ENCODE peak calls at places on chromosomes 12 and 14, in four cellular contexts. D is left ventricle myocardium inferior, Y is tibial nerve, B is mammary epithelial cell. W is an unnamed sample.

GRCh38 chr12:34400423-34400881 is 378.2 kb downstream of the ALG10 start:
- DNase-seq in B (no peak), D (peak; percentile 10), Y (no peak), W (peak; percentile 4)

GRCh38 chr12:4797096-4797495 is 76.9 kb downstream of the GALNT8 start:
- DNase-seq in D (no peak), B (no peak), Y (no peak), W (no peak)

GRCh38 chr12:4269279-4269991 is 4.1 kb upstream of the CCND2 start:
- DNase-seq in D (peak; percentile 86), B (peak; percentile 39), Y (peak; percentile 84), W (peak; percentile 85)

GRCh38 chr12:32516230-32516629 is 116.9 kb downstream of the FGD4 start:
- DNase-seq in B (no peak), Y (no peak), D (no peak), W (no peak)

GRCh38 chr14:50846171-50846880 is 15.4 kb upstream of the NIN start:
- DNase-seq in Y (no peak), D (no peak), B (peak; percentile 38), W (no peak)

GRCh38 chr12:132333273-132333672 is 3.9 kb upstream of the GALNT9 start:
- DNase-seq in Y (no peak), B (no peak), D (no peak), W (no peak)

GRCh38 chr14:35480119-35480769 is 53.7 kb upstream of the INSM2 start:
- DNase-seq in D (no peak), B (peak; percentile 1), Y (no peak), W (no peak)

GRCh38 chr14:51677276-51677675 is 25.6 kb downstream of the FRMD6 start:
- DNase-seq in D (no peak), B (no peak), Y (no peak), W (no peak)

GRCh38 chr12:50637870-50638481 is 125.9 kb upstream of the ATF1 start:
- DNase-seq in Y (no peak), B (peak; percentile 45), D (no peak), W (no peak)

GRCh38 chr14:104108570-104109060 is 23.1 kb downstream of the ASPG start:
- DNase-seq in B (no peak), D (peak; percentile 15), Y (no peak), W (no peak)

GRCh38 chr12:82912406-82912805 is 225.7 kb downstream of the TMTC2 start:
- DNase-seq in D (no peak), Y (no peak), B (peak; percentile 76), W (no peak)

GRCh38 chr14:61106627-61107147 is 125.6 kb downstream of the SLC38A6 start:
- DNase-seq in B (no peak), D (no peak), Y (no peak), W (no peak)

GRCh38 chr14:20622816-20623291 is 18.6 kb downstream of the OR6S1 start:
- DNase-seq in D (no peak), B (no peak), Y (no peak), W (no peak)

GRCh38 chr14:61663312-61663974 is 31.9 kb upstream of the HIF1A start:
- DNase-seq in Y (no peak), D (no peak), B (no peak), W (no peak)

GRCh38 chr12:1206118-1206734 is 215.2 kb downstream of the ERC1 start:
- DNase-seq in Y (no peak), B (no peak), D (no peak), W (no peak)

GRCh38 chr14:104130974-104131651 is 7.3 kb upstream of the KIF26A start:
- DNase-seq in B (no peak), Y (no peak), D (peak; percentile 66), W (peak; percentile 62)

GRCh38 chr14:70808023-70808401 is 1.3 kb downstream of the MAP3K9 start:
- DNase-seq in D (no peak), Y (no peak), B (no peak), W (no peak)

GRCh38 chr12:132514216-132514820 is 24.4 kb downstream of the FBRSL1 start:
- DNase-seq in B (no peak), D (no peak), Y (no peak), W (no peak)

GRCh38 chr12:28563926-28564325 is 373.7 kb downstream of the CCDC91 start:
- DNase-seq in B (no peak), D (no peak), Y (no peak), W (no peak)

GRCh38 chr14:105061428-105062047 is 3.7 kb downstream of the GPR132 start:
- DNase-seq in B (no peak), D (peak; percentile 70), Y (no peak), W (peak; percentile 59)

GRCh38 chr12:127179199-127179598 is 1087.8 kb upstream of the TMEM132C start:
- DNase-seq in Y (peak; percentile 31), B (peak; percentile 21), D (no peak), W (no peak)

GRCh38 chr12:109087250-109087649 is 6.0 kb downstream of the ALKBH2 start:
- DNase-seq in B (peak; percentile 1), D (no peak), Y (no peak), W (no peak)

GRCh38 chr14:86055512-86055911 is 525.6 kb downstream of the FLRT2 start:
- DNase-seq in D (no peak), B (no peak), Y (no peak), W (no peak)

GRCh38 chr12:20489645-20490044 is 121.3 kb downstream of the PDE3A start:
- DNase-seq in D (no peak), B (no peak), Y (no peak), W (no peak)

GRCh38 chr12:19025582-19025981 is 104.0 kb upstream of the PLEKHA5 start:
- DNase-seq in B (no peak), D (no peak), Y (no peak), W (no peak)

GRCh38 chr12:91361864-91362263 is 179.2 kb upstream of the DCN start:
- DNase-seq in D (no peak), Y (no peak), B (peak; percentile 19), W (no peak)

DNA sequence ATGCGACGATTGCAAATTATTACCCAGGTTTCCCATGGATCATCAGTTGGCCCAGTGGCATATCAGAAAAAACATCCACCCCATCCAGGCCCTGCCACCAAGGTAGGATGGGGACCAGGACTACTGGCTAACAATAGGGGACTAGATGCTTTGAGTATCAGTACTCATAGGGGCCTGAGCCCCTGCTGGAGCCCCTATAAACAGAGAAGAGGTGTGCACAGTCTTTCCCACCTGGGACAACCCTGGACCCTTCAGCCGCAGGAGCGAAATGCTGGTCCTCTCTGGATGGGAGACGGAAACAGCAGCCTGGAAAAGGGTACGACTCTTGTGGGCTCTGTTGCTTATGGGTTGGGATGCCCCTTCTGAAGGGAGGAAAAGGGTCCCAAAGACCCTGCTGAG is 5.7 kb downstream of the DHH start:
- DNase-seq in D (no peak), Y (no peak), B (no peak), W (no peak)
- H3K4me1 ChIP-seq in D (peaks cover 61% of the 10 kb centered on the region), Y (peaks cover 79% of the 10 kb centered on the region), B (peaks cover 26% of the 10 kb centered on the region), W (peaks cover 62% of the 10 kb centered on the region)

GRCh38 chr12:77062846-77063461 is 2.4 kb downstream of the E2F7 start:
- DNase-seq in B (no peak), D (no peak), Y (no peak), W (no peak)

GRCh38 chr12:77060883-77061240 is 4.5 kb downstream of the E2F7 start:
- DNase-seq in Y (no peak), B (no peak), D (no peak), W (no peak)

GRCh38 chr12:77064891-77065360 is 443 bp downstream of the E2F7 start:
- DNase-seq in Y (no peak), B (no peak), D (no peak), W (no peak)

GRCh38 chr12:77062396-77062795 is 3.0 kb downstream of the E2F7 start:
- DNase-seq in D (no peak), Y (no peak), B (no peak), W (no peak)

GRCh38 chr12:77065361-77066204 is at the start of gene E2F7:
- DNase-seq in B (peak; percentile 96), D (peak; percentile 87), Y (peak; percentile 66), W (peak; percentile 87)
- H3K27ac ChIP-seq in B (peak within 1 kb of the TSS; percentile 96), D (peak within 1 kb of the TSS; percentile 59), Y (peak within 1 kb of the TSS; percentile 23), W (peak within 1 kb of the TSS; percentile 17)

GRCh38 chr14:100062602-100063001 is 2.6 kb upstream of the EVL start:
- DNase-seq in Y (no peak), B (no peak), D (no peak), W (no peak)
- H3K4me1 ChIP-seq in Y (peaks cover 32% of the 10 kb centered on the region), B (peaks cover 25% of the 10 kb centered on the region), D (peaks cover 48% of the 10 kb centered on the region), W (peaks cover 47% of the 10 kb centered on the region)

GRCh38 chr12:116196752-116197718 is 80.5 kb downstream of the MED13L start:
- DNase-seq in B (no peak), D (no peak), Y (no peak), W (peak; percentile 12)

GRCh38 chr12:116201359-116201758 is 76.1 kb downstream of the MED13L start:
- DNase-seq in B (no peak), D (no peak), Y (no peak), W (no peak)

GRCh38 chr12:116200812-116201211 is 76.7 kb downstream of the MED13L start:
- DNase-seq in Y (no peak), B (no peak), D (no peak), W (no peak)

GRCh38 chr12:116201908-116202307 is 75.6 kb downstream of the MED13L start:
- DNase-seq in Y (no peak), D (no peak), B (no peak), W (no peak)

GRCh38 chr12:116199160-116199559 is 78.3 kb downstream of the MED13L start:
- DNase-seq in B (no peak), Y (no peak), D (no peak), W (no peak)
- H3K27ac ChIP-seq in B (no peak overlapping the region), Y (no peak overlapping the region), D (no peak overlapping the region), W (no peak overlapping the region)

GRCh38 chr14:95319312-95320075 is at the start of gene CLMN:
- DNase-seq in Y (no peak), B (peak; percentile 52), D (peak; percentile 44), W (peak; percentile 21)
- H3K4me1 ChIP-seq in Y (peaks cover 65% of the 10 kb centered on the region), B (peaks cover 65% of the 10 kb centered on the region), D (peaks cover 45% of the 10 kb centered on the region), W (peaks cover 19% of the 10 kb centered on the region)

DNA sequence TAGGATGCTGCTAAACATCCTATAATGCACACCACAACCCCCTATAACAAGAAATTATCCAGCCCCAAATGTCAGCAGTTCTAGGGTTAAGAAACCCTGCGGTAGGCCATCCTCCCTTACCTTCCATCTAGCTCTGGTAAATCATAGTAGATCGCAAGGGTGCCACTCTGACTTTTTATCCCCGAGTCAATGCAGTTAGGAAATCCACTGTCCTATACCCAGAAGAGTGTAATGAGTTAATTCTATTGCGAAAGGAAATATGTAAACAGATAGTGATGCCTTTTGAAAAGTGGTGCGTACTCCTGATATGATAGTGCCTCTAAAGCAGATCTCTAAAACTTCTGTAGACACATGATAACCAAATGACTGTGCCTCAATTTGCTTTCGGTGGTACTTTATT is 29.8 kb downstream of the SCFD1 start:
- DNase-seq in D (no peak), B (no peak), Y (no peak), W (no peak)
- H3K27ac ChIP-seq in D (no peak overlapping the region), B (no peak overlapping the region), Y (no peak overlapping the region), W (no peak overlapping the region)

GRCh38 chr14:58565834-58566233 is 71.9 kb upstream of the DACT1 start:
- DNase-seq in D (no peak), B (no peak), Y (no peak), W (no peak)
- H3K4me1 ChIP-seq in D (no peaks in the 10 kb centered on the region), B (no peaks in the 10 kb centered on the region), Y (no peaks in the 10 kb centered on the region), W (no peaks in the 10 kb centered on the region)